ENCODE peak calls at places on chromosomes 13 and 19, in four cellular contexts. R, N, Q and H are unnamed samples.

GRCh38 chr19:35882074-35882832 is 13.9 kb downstream of the APLP1 start:
- DNase-seq in R (peak; percentile 59), N (no peak), Q (no peak), H (no peak)

GRCh38 chr19:56110515-56111448 is 10.3 kb downstream of the ZNF787 start:
- DNase-seq in R (no peak), N (no peak), Q (no peak), H (no peak)

GRCh38 chr19:2491130-2491801 is 15.3 kb downstream of the GADD45B start:
- DNase-seq in R (no peak), N (no peak), Q (no peak), H (peak; percentile 16)

GRCh38 chr19:10553943-10554381 is 10.3 kb downstream of the ATG4D start:
- DNase-seq in R (no peak), N (no peak), Q (peak; percentile 79), H (no peak)

GRCh38 chr13:81140675-81141074 is 799.7 kb upstream of the SPRY2 start:
- DNase-seq in R (no peak), N (peak; percentile 57), Q (no peak), H (no peak)

GRCh38 chr13:27375686-27376326 is 48.6 kb upstream of the GTF3A start:
- DNase-seq in R (peak; percentile 69), N (no peak), Q (peak; percentile 47), H (no peak)

GRCh38 chr19:46069841-46070341 is 29.1 kb upstream of the IGFL4 start:
- DNase-seq in R (no peak), N (no peak), Q (no peak), H (no peak)

GRCh38 chr13:96769874-96770273 is 224.4 kb downstream of the OXGR1 start:
- DNase-seq in R (no peak), N (no peak), Q (no peak), H (no peak)

GRCh38 chr13:25232937-25233515 is 54.3 kb downstream of the MTMR6 start:
- DNase-seq in R (peak; percentile 17), N (no peak), Q (no peak), H (no peak)

GRCh38 chr13:45278096-45278645 is 62.8 kb downstream of the TPT1 start:
- DNase-seq in R (no peak), N (no peak), Q (no peak), H (no peak)

GRCh38 chr13:23385931-23386330 is 47.6 kb downstream of the SACS start:
- DNase-seq in R (no peak), N (no peak), Q (no peak), H (no peak)

GRCh38 chr13:41985788-41986508 is 25.0 kb upstream of the VWA8 start:
- DNase-seq in R (no peak), N (no peak), Q (no peak), H (no peak)

GRCh38 chr13:95956589-95957148 is 96.5 kb downstream of the UGGT2 start:
- DNase-seq in R (no peak), N (no peak), Q (no peak), H (no peak)

GRCh38 chr13:50156140-50156539 is 140.9 kb downstream of the KCNRG start:
- DNase-seq in R (no peak), N (no peak), Q (no peak), H (no peak)

GRCh38 chr19:27672309-27673047 is 1540.5 kb downstream of the UQCRFS1 start:
- DNase-seq in R (no peak), N (no peak), Q (no peak), H (no peak)

GRCh38 chr19:45038931-45039893 is at the start of gene CLASRP:
- DNase-seq in R (peak; percentile 93), N (no peak), Q (peak; percentile 90), H (peak; percentile 87)

GRCh38 chr13:40464349-40464748 is 202.1 kb downstream of the FOXO1 start:
- DNase-seq in R (no peak), N (no peak), Q (no peak), H (no peak)

GRCh38 chr13:111612918-111613317 is 292.5 kb downstream of the TEX29 start:
- DNase-seq in R (no peak), N (no peak), Q (no peak), H (no peak)

GRCh38 chr19:52464798-52465470 is 11.6 kb downstream of the ZNF578 start:
- DNase-seq in R (peak; percentile 64), N (no peak), Q (no peak), H (no peak)

GRCh38 chr13:59479629-59480028 is 684.1 kb downstream of the DIAPH3 start:
- DNase-seq in R (no peak), N (peak; percentile 56), Q (no peak), H (no peak)

GRCh38 chr13:59475911-59476310 is 687.8 kb downstream of the DIAPH3 start:
- DNase-seq in R (no peak), N (no peak), Q (no peak), H (no peak)

GRCh38 chr13:59478908-59479307 is 684.8 kb downstream of the DIAPH3 start:
- DNase-seq in R (no peak), N (no peak), Q (no peak), H (no peak)

GRCh38 chr13:59477011-59477410 is 686.7 kb downstream of the DIAPH3 start:
- DNase-seq in R (peak; percentile 11), N (no peak), Q (no peak), H (no peak)

GRCh38 chr13:59476376-59476775 is 687.4 kb downstream of the DIAPH3 start:
- DNase-seq in R (no peak), N (no peak), Q (no peak), H (no peak)
- TF ChIP-seq TAF1 in R (no peak), N (no peak), Q (no peak), H (no peak)

GRCh38 chr19:41263850-41264580 is at the start of gene HNRNPUL1:
- DNase-seq in R (peak; percentile 100), N (peak; percentile 100), Q (peak; percentile 95), H (peak; percentile 96)
- TF ChIP-seq POLR2A in R (peak; percentile 54), N (no peak), Q (no peak), H (no peak)

GRCh38 chr19:48332662-48333466 is 7.5 kb downstream of the EMP3 start:
- DNase-seq in R (peak; percentile 95), N (no peak), Q (peak; percentile 86), H (peak; percentile 85)
- TF ChIP-seq POLR2AphosphoS5 in R (no peak), N (no peak), Q (no peak), H (no peak)

DNA sequence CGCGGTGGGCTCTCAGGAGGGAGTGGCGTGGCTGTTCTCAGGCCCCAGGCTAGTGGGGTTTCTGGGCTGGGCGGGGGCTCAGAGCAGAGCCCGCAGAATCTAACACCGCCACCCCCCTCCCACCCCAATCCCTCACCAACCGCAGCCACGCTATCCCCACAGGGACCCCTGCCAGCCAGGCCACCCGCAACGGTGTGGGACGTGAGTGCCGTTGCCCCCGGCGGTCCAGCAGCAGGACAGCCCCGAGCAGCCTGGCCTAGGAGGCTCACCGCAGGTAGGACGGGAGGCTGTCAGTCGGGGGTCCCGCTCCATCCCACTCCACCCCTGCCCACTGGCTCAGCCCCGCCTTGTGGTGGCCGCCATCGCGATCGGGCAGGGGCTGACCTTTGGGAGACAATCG is at the start of gene NTN5:
- DNase-seq in R (no peak), N (no peak), Q (no peak), H (no peak)
- TF ChIP-seq TAF1 in R (no peak), N (no peak), Q (no peak), H (no peak)

GRCh38 chr13:73936001-73936400 is 198.2 kb downstream of the KLF12 start:
- DNase-seq in R (no peak), N (no peak), Q (no peak), H (no peak)

GRCh38 chr13:73934771-73935170 is 199.4 kb downstream of the KLF12 start:
- DNase-seq in R (no peak), N (no peak), Q (no peak), H (no peak)

GRCh38 chr13:73932091-73932490 is 202.1 kb downstream of the KLF12 start:
- DNase-seq in R (no peak), N (no peak), Q (no peak), H (no peak)

GRCh38 chr13:73934215-73934623 is 200.0 kb downstream of the KLF12 start:
- DNase-seq in R (no peak), N (no peak), Q (no peak), H (no peak)

DNA sequence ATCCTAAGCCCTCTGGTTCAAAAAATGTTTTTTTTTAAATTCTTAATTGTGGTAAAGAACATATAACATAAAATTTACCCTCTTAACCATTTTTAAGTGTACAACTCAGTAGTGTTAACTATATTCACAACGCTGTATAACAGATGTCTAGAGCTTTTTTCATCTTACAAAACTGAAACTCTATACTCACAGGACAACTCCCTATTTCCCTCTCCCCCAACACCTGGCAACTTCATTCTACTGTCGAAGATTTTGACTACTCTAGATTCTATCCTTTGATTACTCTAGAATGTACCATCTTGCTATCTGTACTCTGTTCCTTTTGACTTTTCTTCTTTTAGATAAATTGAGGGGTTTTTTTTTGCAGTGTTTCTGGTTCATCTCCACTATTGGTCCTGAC is 200.4 kb downstream of the KLF12 start:
- DNase-seq in R (no peak), N (no peak), Q (no peak), H (no peak)
- TF ChIP-seq POLR2A in R (no peak), N (no peak), Q (no peak), H (no peak)

DNA sequence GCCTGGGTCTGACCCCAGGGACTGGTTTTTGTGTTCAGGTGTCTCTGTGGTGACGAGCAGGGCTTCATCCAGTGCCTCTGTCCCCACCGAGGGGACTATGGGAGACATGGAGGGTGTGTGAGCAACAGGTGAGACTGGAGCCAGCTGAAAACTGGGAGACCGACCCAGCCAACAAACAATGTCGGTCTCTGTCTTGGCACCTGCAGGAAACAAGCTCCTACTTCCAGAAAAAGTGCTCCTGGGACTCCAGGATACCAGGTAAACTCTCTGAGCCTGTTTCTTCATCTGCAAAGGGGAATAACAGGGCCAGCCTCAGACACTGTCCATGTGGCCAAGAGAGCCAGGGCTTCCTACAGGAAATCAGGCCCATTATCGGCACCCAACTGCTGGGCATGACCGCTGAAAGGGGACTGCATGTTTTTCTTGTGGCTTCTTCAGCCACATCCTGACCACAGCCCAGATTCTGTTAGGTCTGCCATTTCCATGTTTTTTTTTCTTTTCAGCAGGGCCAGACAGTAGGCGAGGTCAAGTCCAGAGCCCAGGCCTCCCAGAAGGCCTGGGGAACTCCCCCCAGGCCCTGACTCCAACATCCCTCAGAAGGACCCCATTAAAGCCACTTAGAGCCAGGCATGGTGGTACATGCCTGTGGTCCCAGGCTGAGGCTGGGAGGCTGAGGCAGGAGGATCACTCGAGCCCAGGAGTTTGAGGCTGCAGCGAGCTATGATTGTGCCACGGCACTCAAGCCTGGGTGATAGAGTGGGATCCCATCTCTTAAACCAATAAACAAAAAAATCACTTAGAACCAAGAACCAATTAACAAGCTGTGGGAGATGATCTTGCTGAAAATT is 833 bp upstream of the BST2 start:
- DNase-seq in R (no peak), N (no peak), Q (no peak), H (peak; percentile 57)
- TF ChIP-seq POLR2AphosphoS5 in R (no peak), N (no peak), Q (peak; percentile 7), H (no peak)

DNA sequence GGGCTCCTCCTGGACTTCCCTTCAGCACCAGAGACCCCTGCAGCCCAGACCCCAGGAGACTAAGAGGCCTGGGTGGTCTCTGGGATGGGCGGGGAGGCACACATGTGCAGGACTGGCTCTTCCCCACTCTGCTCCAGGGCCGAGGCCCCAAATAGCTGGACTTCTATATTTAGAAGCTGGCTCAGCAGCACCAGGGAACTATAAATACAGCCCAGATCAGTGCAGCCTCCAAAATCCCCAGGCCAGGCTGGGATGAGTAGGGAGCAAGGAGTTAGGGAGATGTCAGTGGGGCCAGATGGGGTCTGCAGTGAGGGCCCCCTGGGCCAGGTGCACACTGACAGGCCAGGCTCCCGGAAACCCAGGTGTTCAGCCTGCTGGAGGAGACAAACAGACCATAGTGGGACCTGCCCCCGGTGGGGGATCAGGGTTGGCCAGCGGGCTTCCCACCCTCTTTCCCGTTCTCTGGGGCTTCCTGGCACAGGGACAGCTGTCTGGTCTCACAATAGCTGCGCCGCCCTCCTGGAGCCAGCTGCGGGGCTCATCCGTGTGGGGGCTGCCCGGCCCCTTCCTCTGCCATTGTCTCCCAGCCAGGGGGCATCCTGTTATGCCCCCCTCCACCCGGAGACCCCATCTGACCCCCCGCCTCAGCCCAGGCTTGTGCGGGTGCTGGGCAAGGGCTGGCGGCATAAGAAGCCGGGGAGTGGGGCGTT is 5.5 kb upstream of the ADGRE5 start:
- DNase-seq in R (no peak), N (no peak), Q (no peak), H (no peak)
- TF ChIP-seq TAF1 in R (no peak), N (no peak), Q (no peak), H (no peak)